ENCODE peak calls at places on chromosomes 1 and 21, in nine cellular contexts. E, W, B, C, A, H, N, Q and G are unnamed samples.

GRCh38 chr1:230112131-230112701 is 45.2 kb downstream of the GALNT2 start:
- DNase-seq in W (no peak), A (peak), Q (peak), H (no peak), C (no peak), B (no peak), E (no peak), N (peak), G (peak)

GRCh38 chr21:39869141-39869818 is 2.0 kb downstream of the PCP4 start:
- DNase-seq in A (no peak), W (no peak), Q (no peak), H (no peak), C (no peak), E (no peak), N (no peak), B (no peak), G (no peak)

GRCh38 chr21:46093668-46094400 is 4.1 kb upstream of the COL6A2 start:
- DNase-seq in B (no peak), W (no peak), H (no peak), Q (no peak), A (no peak), E (no peak), C (peak), N (no peak), G (no peak)

GRCh38 chr1:57007472-57007871 is 41.7 kb upstream of the C8B start:
- DNase-seq in N (no peak), Q (no peak), H (no peak), C (no peak), E (no peak), W (no peak), B (no peak), A (no peak), G (no peak)

GRCh38 chr1:40409467-40409866 is 35.9 kb downstream of the SMAP2 start:
- DNase-seq in H (no peak), E (no peak), Q (no peak), N (no peak), A (no peak), W (no peak), B (no peak), C (no peak), G (no peak)

GRCh38 chr1:191541741-191542140 is 616.5 kb upstream of the RGS18 start:
- DNase-seq in A (no peak), H (no peak), N (no peak), B (no peak), Q (no peak), W (no peak), E (no peak), C (no peak), G (peak)

GRCh38 chr1:12143631-12144155 is 23.1 kb upstream of the TNFRSF1B start:
- DNase-seq in E (peak), A (no peak), H (no peak), N (no peak), Q (peak), B (no peak), C (no peak), W (no peak), G (no peak)

GRCh38 chr1:96634863-96635262 is 86.7 kb upstream of the PTBP2 start:
- DNase-seq in C (no peak), A (no peak), Q (no peak), H (no peak), E (no peak), W (no peak), N (no peak), B (no peak), G (no peak)

GRCh38 chr1:4265836-4266235 is 365.8 kb upstream of the C1orf174 start:
- DNase-seq in A (no peak), Q (no peak), E (no peak), C (no peak), W (no peak), N (no peak), H (no peak), B (no peak), G (no peak)

GRCh38 chr1:11882814-11883538 is 24.2 kb upstream of the NPPB start:
- DNase-seq in W (no peak), C (peak), E (no peak), Q (no peak), N (peak), B (no peak), A (no peak), H (no peak), G (peak)

GRCh38 chr1:86082183-86082582 is 74.4 kb downstream of the COL24A1 start:
- DNase-seq in W (no peak), N (no peak), B (no peak), Q (no peak), C (no peak), A (no peak), H (no peak), E (no peak), G (no peak)

GRCh38 chr1:44390277-44390676 is 14.8 kb upstream of the RNF220 start:
- DNase-seq in H (no peak), B (no peak), A (no peak), W (no peak), E (no peak), N (no peak), C (no peak), Q (peak), G (no peak)

GRCh38 chr1:172670316-172670715 is 11.4 kb downstream of the FASLG start:
- DNase-seq in E (no peak), A (no peak), N (no peak), B (no peak), W (no peak), Q (no peak), C (no peak), H (no peak), G (no peak)

GRCh38 chr1:207813946-207814345 is 62.1 kb downstream of the CD46 start:
- DNase-seq in Q (no peak), B (no peak), W (no peak), E (no peak), A (no peak), C (no peak), H (no peak), N (no peak), G (no peak)

GRCh38 chr1:185850366-185850765 is 116.2 kb downstream of the HMCN1 start:
- DNase-seq in N (peak), W (no peak), B (no peak), H (no peak), A (peak), C (no peak), Q (peak), E (no peak), G (no peak)

GRCh38 chr1:94974824-94975223 is 47.9 kb upstream of the CNN3 start:
- DNase-seq in H (no peak), E (peak), A (no peak), N (no peak), C (no peak), B (no peak), W (no peak), Q (no peak), G (no peak)

GRCh38 chr1:65002156-65002507 is 35.8 kb upstream of the JAK1 start:
- DNase-seq in B (no peak), A (no peak), Q (no peak), E (no peak), C (no peak), N (no peak), W (no peak), H (no peak), G (no peak)

GRCh38 chr1:94790246-94790645 is 29.9 kb upstream of the SLC44A3 start:
- DNase-seq in H (no peak), N (no peak), C (no peak), E (no peak), Q (no peak), B (no peak), A (no peak), W (no peak), G (no peak)

GRCh38 chr1:8017495-8018310 is 8.4 kb downstream of the ERRFI1 start:
- DNase-seq in C (no peak), E (no peak), Q (peak), B (no peak), N (no peak), A (no peak), W (no peak), H (no peak), G (peak)

GRCh38 chr1:63960326-63960725 is 186.5 kb downstream of the ROR1 start:
- DNase-seq in A (no peak), E (no peak), C (no peak), B (no peak), N (no peak), H (no peak), W (no peak), Q (no peak), G (no peak)

GRCh38 chr21:44736291-44737004 is 25.1 kb upstream of the TSPEAR start:
- DNase-seq in E (no peak), N (no peak), C (no peak), Q (no peak), H (no peak), W (no peak), A (no peak), B (no peak), G (no peak)